ENCODE peak calls at places on chromosomes 6 and 20, in six cellular contexts. O is aorta; V is stimulated activated naive CD4-positive, alpha-beta T cell treated with Interleukin-2 at 50 U/mL for 16 hours; K is ovary; M is occipital lobe; B is activated CD8-positive, alpha-beta memory T cell treated with anti-CD3 and anti-CD28 coated beads, Interleukin-2, amount 50 U/mL, for 4 hours. A is an unnamed sample.

GRCh38 chr20:13700761-13701160 is 62.0 kb upstream of the TASP1 start:
- DNase-seq in O (no peak), V (no peak), K (no peak), M (no peak), B (no peak), A (no peak)

GRCh38 chr6:63802606-63803206 is 167.1 kb downstream of the PHF3 start:
- DNase-seq in O (no peak), V (no peak), K (no peak), M (no peak), B (no peak), A (no peak)

GRCh38 chr6:36650848-36651247 is 27.7 kb upstream of the CDKN1A start:
- DNase-seq in O (no peak), V (no peak), K (no peak), M (no peak), B (no peak), A (no peak)

GRCh38 chr20:33826270-33826897 is 15.2 kb downstream of the CHMP4B start:
- DNase-seq in O (no peak), V (no peak), K (no peak), M (no peak), B (no peak), A (no peak)

GRCh38 chr6:45655630-45656422 is 278.1 kb upstream of the SUPT3H start:
- DNase-seq in O (no peak), V (no peak), K (no peak), M (no peak), B (no peak), A (no peak)

GRCh38 chr20:32333181-32333987 is 24.7 kb upstream of the ASXL1 start:
- DNase-seq in O (no peak), V (peak; percentile 51), K (no peak), M (no peak), B (no peak), A (no peak)

GRCh38 chr6:125780540-125781306 is 10.0 kb upstream of the NCOA7 start:
- DNase-seq in O (peak; percentile 62), V (peak; percentile 51), K (peak; percentile 66), M (peak; percentile 33), B (peak; percentile 63), A (peak; percentile 27)

GRCh38 chr20:45300961-45301360 is 5.7 kb upstream of the RBPJL start:
- DNase-seq in O (no peak), V (no peak), K (no peak), M (no peak), B (no peak), A (no peak)

GRCh38 chr6:4421837-4422236 is 286.5 kb upstream of the ECI2 start:
- DNase-seq in O (no peak), V (no peak), K (no peak), M (no peak), B (no peak), A (no peak)

GRCh38 chr20:57350086-57350710 is 857 bp upstream of the RAE1 start:
- DNase-seq in O (no peak), V (no peak), K (no peak), M (no peak), B (no peak), A (no peak)

GRCh38 chr20:11810316-11811130 is 107.2 kb upstream of the BTBD3 start:
- DNase-seq in O (no peak), V (no peak), K (no peak), M (no peak), B (no peak), A (no peak)

GRCh38 chr6:33600761-33601160 is 20.4 kb upstream of the ITPR3 start:
- DNase-seq in O (no peak), V (no peak), K (no peak), M (no peak), B (no peak), A (no peak)

GRCh38 chr6:40957616-40958492 is 81.2 kb downstream of the UNC5CL start:
- DNase-seq in O (no peak), V (no peak), K (no peak), M (no peak), B (no peak), A (no peak)

GRCh38 chr6:116408476-116408875 is 37.7 kb downstream of the DSE start:
- DNase-seq in O (no peak), V (no peak), K (no peak), M (no peak), B (no peak), A (no peak)

GRCh38 chr6:75428204-75428603 is 65.4 kb downstream of the FILIP1 start:
- DNase-seq in O (no peak), V (no peak), K (no peak), M (no peak), B (no peak), A (no peak)

GRCh38 chr6:81834141-81834621 is 81.7 kb upstream of the TENT5A start:
- DNase-seq in O (peak; percentile 57), V (no peak), K (peak; percentile 58), M (no peak), B (no peak), A (no peak)

GRCh38 chr20:46914789-46915359 is 20.2 kb downstream of the EYA2 start:
- DNase-seq in O (no peak), V (no peak), K (no peak), M (no peak), B (no peak), A (no peak)

GRCh38 chr20:4136967-4137334 is 121.6 kb upstream of the RNF24 start:
- DNase-seq in O (no peak), V (no peak), K (no peak), M (no peak), B (no peak), A (no peak)

GRCh38 chr20:61391812-61392520 is 139.9 kb downstream of the CDH4 start:
- DNase-seq in O (no peak), V (no peak), K (no peak), M (no peak), B (no peak), A (no peak)

GRCh38 chr6:161265554-161265953 is 8.3 kb downstream of the AGPAT4 start:
- DNase-seq in O (no peak), V (no peak), K (no peak), M (no peak), B (no peak), A (no peak)

GRCh38 chr20:5767493-5768098 is 17.4 kb downstream of the SHLD1 start:
- DNase-seq in O (no peak), V (no peak), K (no peak), M (no peak), B (no peak), A (no peak)

GRCh38 chr6:1409774-1410465 is 20.5 kb downstream of the FOXF2 start:
- DNase-seq in O (no peak), V (no peak), K (no peak), M (no peak), B (no peak), A (no peak)

GRCh38 chr6:90393232-90393884 is 96.7 kb upstream of the BACH2 start:
- DNase-seq in O (no peak), V (peak; percentile 46), K (peak; percentile 62), M (peak; percentile 13), B (peak; percentile 74), A (peak; percentile 57)

GRCh38 chr6:33128318-33128717 is 52.5 kb downstream of the HLA-DPB1 start:
- DNase-seq in O (no peak), V (no peak), K (no peak), M (no peak), B (no peak), A (no peak)

GRCh38 chr20:7765221-7765620 is 175.0 kb downstream of the HAO1 start:
- DNase-seq in O (no peak), V (no peak), K (no peak), M (no peak), B (no peak), A (no peak)

GRCh38 chr20:35303735-35304431 is 11.7 kb upstream of the FAM83C start:
- DNase-seq in O (peak; percentile 81), V (peak; percentile 76), K (peak; percentile 80), M (peak; percentile 60), B (peak; percentile 82), A (peak; percentile 73)

GRCh38 chr20:49534314-49534713 is 33.6 kb downstream of the PTGIS start:
- DNase-seq in O (no peak), V (peak; percentile 36), K (no peak), M (no peak), B (peak; percentile 54), A (peak; percentile 44)

GRCh38 chr20:47263502-47264084 is 92.9 kb downstream of the ZMYND8 start:
- DNase-seq in O (peak; percentile 54), V (no peak), K (no peak), M (no peak), B (no peak), A (no peak)

GRCh38 chr6:128337619-128338018 is 182.8 kb downstream of the PTPRK start:
- DNase-seq in O (no peak), V (no peak), K (no peak), M (no peak), B (no peak), A (no peak)

GRCh38 chr6:110864816-110865215 is 9.8 kb upstream of the AMD1 start:
- DNase-seq in O (no peak), V (no peak), K (no peak), M (no peak), B (no peak), A (no peak)

GRCh38 chr6:85866373-85866740 is 223.7 kb upstream of the SYNCRIP start:
- DNase-seq in O (no peak), V (no peak), K (no peak), M (no peak), B (no peak), A (no peak)

GRCh38 chr6:73394577-73395354 is at the start of gene DDX43:
- DNase-seq in O (peak; percentile 69), V (peak; percentile 13), K (peak; percentile 78), M (no peak), B (no peak), A (peak; percentile 2)

GRCh38 chr20:40717343-40717865 is 28.4 kb upstream of the MAFB start:
- DNase-seq in O (no peak), V (no peak), K (no peak), M (no peak), B (no peak), A (no peak)

GRCh38 chr6:70651326-70651905 is 16.3 kb upstream of the SMAP1 start:
- DNase-seq in O (no peak), V (peak; percentile 41), K (no peak), M (no peak), B (peak; percentile 16), A (no peak)

GRCh38 chr6:158715330-158716311 is 65.8 kb downstream of the SYTL3 start:
- DNase-seq in O (peak; percentile 59), V (no peak), K (no peak), M (no peak), B (no peak), A (no peak)

GRCh38 chr20:62816031-62816878 is 595 bp upstream of the COL9A3 start:
- DNase-seq in O (no peak), V (no peak), K (no peak), M (no peak), B (no peak), A (no peak)

GRCh38 chr20:8132632-8133587 is 844 bp downstream of the PLCB1 start:
- DNase-seq in O (peak; percentile 51), V (no peak), K (peak; percentile 56), M (no peak), B (peak; percentile 23), A (no peak)